ENCODE peak calls at places on chromosomes 3 and 15, in five cellular contexts. Z is fibroblast of lung, Q is psoas muscle, E is activated gamma-delta T cell treated with Interleukin-2 at 50 U/mL for 16 hours, Y is T-cell. W is an unnamed sample.

GRCh38 chr3:123352134-123352554 is 96.7 kb downstream of the ADCY5 start:
- DNase-seq in Z (no peak), Q (no peak), E (no peak), Y (no peak), W (no peak)

GRCh38 chr3:13884851-13885703 is 5.2 kb upstream of the WNT7A start:
- DNase-seq in Z (no peak), Q (no peak), E (peak; percentile 67), Y (peak; percentile 61), W (no peak)

GRCh38 chr3:16151109-16151508 is 23.4 kb upstream of the GALNT15 start:
- DNase-seq in Z (peak; percentile 93), Q (peak; percentile 94), E (no peak), Y (peak; percentile 23), W (peak; percentile 52)

GRCh38 chr3:107794664-107795443 is 272.1 kb downstream of the BBX start:
- DNase-seq in Z (no peak), Q (no peak), E (no peak), Y (no peak), W (no peak)

GRCh38 chr15:29522373-29523276 is 253.0 kb upstream of the NSMCE3 start:
- DNase-seq in Z (no peak), Q (no peak), E (no peak), Y (no peak), W (no peak)

GRCh38 chr3:71142440-71143161 is 440.9 kb downstream of the FOXP1 start:
- DNase-seq in Z (no peak), Q (no peak), E (no peak), Y (no peak), W (no peak)

GRCh38 chr3:155352900-155353490 is 59.5 kb upstream of the STRIT1 start:
- DNase-seq in Z (peak; percentile 29), Q (no peak), E (no peak), Y (no peak), W (no peak)

GRCh38 chr3:112685435-112685834 is 44.5 kb upstream of the CCDC80 start:
- DNase-seq in Z (peak; percentile 89), Q (no peak), E (no peak), Y (no peak), W (no peak)

GRCh38 chr3:40534283-40534682 is 9.5 kb downstream of the ZNF621 start:
- DNase-seq in Z (no peak), Q (no peak), E (no peak), Y (no peak), W (no peak)

GRCh38 chr3:56590814-56591213 is 33.8 kb downstream of the CCDC66 start:
- DNase-seq in Z (peak; percentile 76), Q (no peak), E (no peak), Y (no peak), W (no peak)

GRCh38 chr3:126886217-126886616 is 96.7 kb upstream of the PLXNA1 start:
- DNase-seq in Z (peak; percentile 50), Q (no peak), E (no peak), Y (no peak), W (no peak)

GRCh38 chr3:48661501-48662139 is 1.1 kb downstream of the CELSR3 start:
- DNase-seq in Z (peak; percentile 43), Q (peak; percentile 82), E (peak; percentile 68), Y (peak; percentile 35), W (peak; percentile 71)

GRCh38 chr15:43514241-43515057 is 3.0 kb upstream of the MAP1A start:
- DNase-seq in Z (peak; percentile 43), Q (peak; percentile 81), E (no peak), Y (no peak), W (no peak)

W was measured in left colon.